ENCODE peak calls at places on chromosome 11, in ten cellular contexts. U is EH; K is B cell; D is AG09309; S is activated naive CD8-positive, alpha-beta T cell treated with anti-CD3 and anti-CD28 coated beads for 36 hours; L is psoas muscle; H is HS-5; I is activated effector memory CD4-positive, alpha-beta T cell treated with Interleukin-2 at 50 U/mL for 16 hours; E is posterior cingulate gyrus; A is right lobe of liver. R is an unnamed sample.

GRCh38 chr11:70423523-70424505 is 25.5 kb downstream of the CTTN start:
- DNase-seq in D (peak), A (no peak), S (peak), K (no peak), U (peak), L (no peak), I (no peak), H (peak), E (peak), R (no peak)

GRCh38 chr11:64741393-64742086 is 2.4 kb downstream of the RASGRP2 start:
- DNase-seq in L (no peak), A (no peak), E (no peak), D (no peak), H (no peak), U (no peak), I (no peak), K (no peak), S (no peak), R (no peak)

GRCh38 chr11:66322732-66323427 is 6.0 kb upstream of the CD248 start:
- DNase-seq in K (no peak), L (peak), E (no peak), I (no peak), U (no peak), S (no peak), D (no peak), A (no peak), H (no peak), R (no peak)

GRCh38 chr11:118687906-118688305 is 8.5 kb upstream of the TREH start:
- DNase-seq in H (no peak), A (no peak), L (no peak), E (no peak), S (no peak), K (no peak), D (no peak), I (no peak), U (no peak), R (no peak)

GRCh38 chr11:72591023-72591422 is 83.2 kb downstream of the PDE2A start:
- DNase-seq in I (no peak), E (peak), S (no peak), U (no peak), D (no peak), H (no peak), K (no peak), L (no peak), A (no peak), R (no peak)

GRCh38 chr11:10688401-10688800 is 5.2 kb downstream of the IRAG1 start:
- DNase-seq in L (no peak), U (peak), K (no peak), E (no peak), A (no peak), S (no peak), D (no peak), I (no peak), H (no peak), R (no peak)

GRCh38 chr11:96875772-96876171 is 486.0 kb downstream of the JRKL start:
- DNase-seq in A (no peak), E (no peak), S (no peak), U (no peak), I (no peak), D (no peak), H (no peak), K (no peak), L (no peak), R (no peak)

GRCh38 chr11:44528103-44528502 is 37.4 kb upstream of the CD82 start:
- DNase-seq in D (no peak), I (no peak), A (no peak), E (no peak), L (no peak), H (no peak), S (no peak), U (peak), K (no peak), R (no peak)

GRCh38 chr11:21465203-21465602 is 727.7 kb upstream of the ANO5 start:
- DNase-seq in H (no peak), A (no peak), I (no peak), K (no peak), S (no peak), L (no peak), D (no peak), U (no peak), E (no peak), R (no peak)

GRCh38 chr11:122007611-122008071 is 108.4 kb downstream of the BLID start:
- DNase-seq in D (no peak), I (no peak), L (peak), K (no peak), E (peak), U (no peak), S (no peak), A (no peak), H (no peak), R (no peak)

GRCh38 chr11:123654566-123655081 is at the start of gene SCN3B:
- DNase-seq in S (peak), H (peak), U (peak), D (no peak), E (peak), L (peak), K (no peak), A (peak), I (no peak), R (peak)

GRCh38 chr11:12679471-12679870 is 5.2 kb downstream of the TEAD1 start:
- DNase-seq in E (no peak), S (no peak), D (no peak), K (no peak), U (peak), I (no peak), H (no peak), L (no peak), A (no peak), R (no peak)

GRCh38 chr11:31325162-31325561 is 44.4 kb downstream of the DCDC1 start:
- DNase-seq in I (no peak), S (no peak), E (no peak), H (peak), A (no peak), L (no peak), K (no peak), D (peak), U (peak), R (no peak)

GRCh38 chr11:1503708-1504104 is 17.1 kb upstream of the MOB2 start:
- DNase-seq in S (no peak), H (no peak), E (peak), D (no peak), L (peak), A (peak), I (no peak), U (no peak), K (no peak), R (no peak)

GRCh38 chr11:9379046-9379445 is 5.4 kb upstream of the IPO7 start:
- DNase-seq in K (no peak), U (no peak), H (no peak), I (no peak), S (no peak), E (peak), A (no peak), D (no peak), L (no peak), R (no peak)

GRCh38 chr11:91850533-91851305 is 373.9 kb upstream of the FAT3 start:
- DNase-seq in A (no peak), L (no peak), U (no peak), E (no peak), D (no peak), K (no peak), S (no peak), H (no peak), I (no peak), R (no peak)

GRCh38 chr11:69669486-69669885 is 5.7 kb downstream of the LTO1 start:
- DNase-seq in U (no peak), A (no peak), L (peak), S (no peak), K (no peak), D (no peak), H (no peak), I (no peak), E (peak), R (no peak)

GRCh38 chr11:45580399-45580798 is 85.0 kb downstream of the CHST1 start:
- DNase-seq in U (peak), H (no peak), S (no peak), I (no peak), E (no peak), L (no peak), D (no peak), K (no peak), A (no peak), R (no peak)

GRCh38 chr11:63610604-63611394 is 3.4 kb downstream of the PLAAT3 start:
- DNase-seq in S (no peak), K (no peak), H (no peak), E (no peak), L (no peak), U (no peak), A (no peak), D (no peak), I (no peak), R (no peak)

GRCh38 chr11:17004486-17005148 is 9.6 kb downstream of the PLEKHA7 start:
- DNase-seq in U (no peak), S (no peak), L (no peak), E (no peak), I (no peak), D (no peak), K (no peak), H (no peak), A (no peak), R (no peak)

GRCh38 chr11:3165916-3166267 is 782 bp upstream of the OSBPL5 start:
- DNase-seq in I (no peak), L (peak), K (no peak), H (no peak), D (no peak), S (no peak), A (peak), U (no peak), E (no peak), R (no peak)

GRCh38 chr11:8222820-8223512 is 40.7 kb downstream of the LMO1 start:
- DNase-seq in U (no peak), D (no peak), K (no peak), S (peak), I (no peak), E (peak), A (no peak), L (no peak), H (no peak), R (no peak)

GRCh38 chr11:43404836-43405479 is 46.2 kb downstream of the TTC17 start:
- DNase-seq in L (no peak), S (no peak), H (no peak), U (no peak), I (no peak), E (no peak), K (no peak), D (no peak), A (no peak), R (no peak)

GRCh38 chr11:82733444-82734119 is at the start of gene FAM181B:
- DNase-seq in U (no peak), K (no peak), L (peak), I (no peak), S (peak), A (peak), E (peak), H (no peak), D (no peak), R (peak)

GRCh38 chr11:2175659-2176058 is 4.0 kb upstream of the TH start:
- DNase-seq in L (no peak), U (peak), I (no peak), H (no peak), D (peak), E (no peak), S (no peak), K (no peak), A (no peak), R (no peak)

GRCh38 chr11:64340671-64341335 is 799 bp downstream of the CCDC88B start:
- DNase-seq in U (no peak), I (peak), A (peak), D (no peak), S (peak), E (no peak), H (no peak), K (peak), L (peak), R (no peak)

GRCh38 chr11:83292709-83293435 is 6.7 kb upstream of the CCDC90B start:
- DNase-seq in D (peak), A (no peak), E (no peak), H (peak), S (peak), K (no peak), I (no peak), L (no peak), U (peak), R (no peak)

GRCh38 chr11:19281041-19281440 is 40.3 kb upstream of the E2F8 start:
- DNase-seq in E (peak), H (no peak), A (no peak), I (no peak), L (no peak), U (no peak), K (no peak), S (no peak), D (no peak), R (no peak)

GRCh38 chr11:62602141-62603071 is 741 bp upstream of the MTA2 start:
- DNase-seq in U (peak), I (no peak), L (peak), H (no peak), K (peak), D (no peak), E (peak), S (no peak), A (peak), R (peak)

GRCh38 chr11:19955660-19956059 is 204.6 kb downstream of the DBX1 start:
- DNase-seq in I (no peak), A (no peak), U (no peak), L (no peak), D (no peak), H (no peak), K (no peak), E (no peak), S (no peak), R (no peak)

GRCh38 chr11:11806074-11806473 is 35.7 kb upstream of the USP47 start:
- DNase-seq in A (no peak), H (no peak), I (no peak), E (no peak), K (no peak), L (no peak), D (no peak), U (no peak), S (no peak), R (no peak)

GRCh38 chr11:45209904-45210699 is 63.7 kb downstream of the PRDM11 start:
- DNase-seq in D (no peak), L (peak), U (no peak), K (no peak), S (no peak), A (peak), I (no peak), H (no peak), E (peak), R (no peak)

GRCh38 chr11:14884667-14885273 is 7.3 kb downstream of the CYP2R1 start:
- DNase-seq in U (no peak), D (no peak), I (no peak), K (no peak), L (no peak), H (no peak), S (no peak), E (no peak), A (no peak), R (no peak)

GRCh38 chr11:134333951-134334350 is 2.2 kb downstream of the GLB1L2 start:
- DNase-seq in I (no peak), D (no peak), K (no peak), U (no peak), S (no peak), H (no peak), L (no peak), E (no peak), A (no peak), R (no peak)